ENCODE peak calls at places on chromosomes 5 and 9, in four cellular contexts. One of them, this sample, is unnamed.

GRCh38 chr9:127575875-127576778 is 36.0 kb upstream of the STXBP1 start:
- DNase-seq in neuronal stem cell: no peak
- DNase-seq in IMR-90: no peak
- DNase-seq in H1: no peak
- DNase-seq in this sample: no peak

GRCh38 chr5:55159763-55160492 is at the start of gene GPX8:
- DNase-seq in neuronal stem cell: peak
- DNase-seq in IMR-90: peak
- DNase-seq in H1: no peak
- DNase-seq in this sample: peak

GRCh38 chr9:125398243-125398642 is 136.6 kb downstream of the GAPVD1 start:
- DNase-seq in neuronal stem cell: no peak
- DNase-seq in IMR-90: no peak
- DNase-seq in H1: no peak
- DNase-seq in this sample: no peak

GRCh38 chr5:179278546-179278945 is 66.7 kb downstream of the ADAMTS2 start:
- DNase-seq in neuronal stem cell: no peak
- DNase-seq in IMR-90: no peak
- DNase-seq in H1: no peak
- DNase-seq in this sample: no peak

GRCh38 chr9:104088416-104088815 is 5.7 kb upstream of the SMC2 start:
- DNase-seq in neuronal stem cell: no peak
- DNase-seq in IMR-90: peak
- DNase-seq in H1: no peak
- DNase-seq in this sample: peak

GRCh38 chr9:92988215-92988731 is 41.0 kb downstream of the FGD3 start:
- DNase-seq in neuronal stem cell: no peak
- DNase-seq in IMR-90: no peak
- DNase-seq in H1: no peak
- DNase-seq in this sample: no peak

GRCh38 chr9:87481890-87482855 is 15.5 kb upstream of the DAPK1 start:
- DNase-seq in neuronal stem cell: no peak
- DNase-seq in IMR-90: no peak
- DNase-seq in H1: no peak
- DNase-seq in this sample: no peak

GRCh38 chr9:31799953-31800609 is 584.4 kb upstream of the ACO1 start:
- DNase-seq in neuronal stem cell: peak
- DNase-seq in IMR-90: no peak
- DNase-seq in H1: peak
- DNase-seq in this sample: peak

GRCh38 chr5:14928661-14929060 is 57.1 kb upstream of the ANKH start:
- DNase-seq in neuronal stem cell: no peak
- DNase-seq in IMR-90: peak
- DNase-seq in H1: no peak
- DNase-seq in this sample: no peak

GRCh38 chr5:180595381-180596114 is 4.2 kb upstream of the SCGB3A1 start:
- DNase-seq in neuronal stem cell: no peak
- DNase-seq in IMR-90: no peak
- DNase-seq in H1: no peak
- DNase-seq in this sample: no peak
- H3K4me3 ChIP-seq in neuronal stem cell: peak
- H3K4me3 ChIP-seq in IMR-90: no peak
- H3K4me3 ChIP-seq in H1: no peak
- H3K4me3 ChIP-seq in this sample: no peak

DNA sequence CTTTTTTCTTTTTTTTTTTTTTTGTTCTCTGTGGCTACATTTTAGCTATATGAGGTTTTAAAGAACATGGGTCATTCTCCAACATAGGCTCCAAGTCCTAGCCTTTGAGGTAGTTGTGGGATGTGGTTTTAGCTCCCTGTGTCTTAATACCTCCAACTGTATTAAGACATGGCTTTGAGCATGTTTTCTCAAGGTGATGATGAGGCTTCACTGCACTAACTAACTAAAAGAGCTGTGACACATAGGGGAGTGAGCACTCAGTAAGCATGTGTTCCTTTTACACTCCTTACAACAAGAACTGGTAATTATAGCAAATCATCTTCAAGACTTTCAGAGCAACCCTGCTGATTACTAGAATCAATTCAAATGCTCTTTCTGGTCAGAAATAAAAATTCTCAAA is 333.6 kb upstream of the CCNH start:
- DNase-seq in neuronal stem cell: no peak
- DNase-seq in IMR-90: no peak
- DNase-seq in H1: no peak
- DNase-seq in this sample: no peak
- H2BK15ac ChIP-seq in neuronal stem cell: no peak
- H2BK15ac ChIP-seq in IMR-90: no peak
- H2BK15ac ChIP-seq in H1: no peak
- H2BK15ac ChIP-seq in this sample: no peak

GRCh38 chr5:10704949-10705621 is 55.9 kb downstream of the DAP start:
- DNase-seq in neuronal stem cell: no peak
- DNase-seq in IMR-90: peak
- DNase-seq in H1: no peak
- DNase-seq in this sample: peak

GRCh38 chr5:10707198-10708187 is 53.5 kb downstream of the DAP start:
- DNase-seq in neuronal stem cell: no peak
- DNase-seq in IMR-90: peak
- DNase-seq in H1: no peak
- DNase-seq in this sample: no peak

GRCh38 chr5:10703676-10704075 is 57.4 kb downstream of the DAP start:
- DNase-seq in neuronal stem cell: no peak
- DNase-seq in IMR-90: no peak
- DNase-seq in H1: no peak
- DNase-seq in this sample: no peak

GRCh38 chr5:10706326-10706725 is 54.7 kb downstream of the DAP start:
- DNase-seq in neuronal stem cell: no peak
- DNase-seq in IMR-90: no peak
- DNase-seq in H1: no peak
- DNase-seq in this sample: no peak

DNA sequence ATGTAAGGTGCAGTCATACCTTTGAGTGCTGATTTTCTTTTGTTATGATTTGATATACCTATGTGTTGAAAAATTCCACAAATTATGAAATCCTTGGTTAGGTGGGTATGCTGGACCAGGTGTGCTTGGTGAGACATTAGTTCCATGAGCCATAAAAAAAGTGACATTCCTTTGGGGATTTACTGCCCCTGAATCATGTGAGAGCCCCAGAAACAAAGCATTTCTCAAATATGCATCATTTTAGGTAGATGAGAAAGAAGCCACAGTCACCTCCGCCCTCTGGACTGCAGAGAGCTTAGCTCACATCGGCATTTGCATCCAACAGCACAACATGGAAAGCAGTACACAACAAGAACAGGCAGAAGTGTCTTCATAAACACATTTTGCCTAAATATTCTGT is 55.3 kb downstream of the DAP start:
- DNase-seq in neuronal stem cell: no peak
- DNase-seq in IMR-90: peak
- DNase-seq in H1: no peak
- DNase-seq in this sample: no peak
- H4K91ac ChIP-seq in neuronal stem cell: no peak
- H4K91ac ChIP-seq in IMR-90: peak
- H4K91ac ChIP-seq in H1: no peak
- H4K91ac ChIP-seq in this sample: no peak

DNA sequence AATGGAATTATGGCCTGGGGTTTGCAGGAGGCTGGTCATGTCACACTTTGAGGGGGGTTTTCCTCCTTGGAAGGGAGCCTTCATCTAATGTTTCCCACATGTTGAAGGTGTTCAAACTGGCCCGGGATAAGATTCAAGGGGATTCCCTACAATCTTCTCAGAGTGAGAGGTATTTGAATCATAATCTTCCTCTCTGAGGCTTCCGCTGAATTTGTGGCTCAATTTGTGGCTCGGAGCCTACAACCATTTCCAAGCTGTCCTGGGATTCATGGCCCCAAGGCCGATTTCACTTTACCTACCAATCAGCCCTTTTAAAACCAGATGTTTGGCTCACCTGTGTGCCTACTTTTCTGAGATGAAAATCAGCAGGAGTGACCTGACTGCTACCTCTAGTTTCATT is 3.9 kb downstream of the TNC start:
- DNase-seq in neuronal stem cell: no peak
- DNase-seq in IMR-90: no peak
- DNase-seq in H1: no peak
- DNase-seq in this sample: no peak
- H3K4me3 ChIP-seq in neuronal stem cell: no peak
- H3K4me3 ChIP-seq in IMR-90: no peak
- H3K4me3 ChIP-seq in H1: no peak
- H3K4me3 ChIP-seq in this sample: no peak

GRCh38 chr5:153496835-153497234 is 6.4 kb downstream of the GRIA1 start:
- DNase-seq in neuronal stem cell: no peak
- DNase-seq in IMR-90: peak
- DNase-seq in H1: no peak
- DNase-seq in this sample: peak
- H2BK15ac ChIP-seq in neuronal stem cell: no peak
- H2BK15ac ChIP-seq in IMR-90: peak
- H2BK15ac ChIP-seq in H1: no peak
- H2BK15ac ChIP-seq in this sample: no peak

DNA sequence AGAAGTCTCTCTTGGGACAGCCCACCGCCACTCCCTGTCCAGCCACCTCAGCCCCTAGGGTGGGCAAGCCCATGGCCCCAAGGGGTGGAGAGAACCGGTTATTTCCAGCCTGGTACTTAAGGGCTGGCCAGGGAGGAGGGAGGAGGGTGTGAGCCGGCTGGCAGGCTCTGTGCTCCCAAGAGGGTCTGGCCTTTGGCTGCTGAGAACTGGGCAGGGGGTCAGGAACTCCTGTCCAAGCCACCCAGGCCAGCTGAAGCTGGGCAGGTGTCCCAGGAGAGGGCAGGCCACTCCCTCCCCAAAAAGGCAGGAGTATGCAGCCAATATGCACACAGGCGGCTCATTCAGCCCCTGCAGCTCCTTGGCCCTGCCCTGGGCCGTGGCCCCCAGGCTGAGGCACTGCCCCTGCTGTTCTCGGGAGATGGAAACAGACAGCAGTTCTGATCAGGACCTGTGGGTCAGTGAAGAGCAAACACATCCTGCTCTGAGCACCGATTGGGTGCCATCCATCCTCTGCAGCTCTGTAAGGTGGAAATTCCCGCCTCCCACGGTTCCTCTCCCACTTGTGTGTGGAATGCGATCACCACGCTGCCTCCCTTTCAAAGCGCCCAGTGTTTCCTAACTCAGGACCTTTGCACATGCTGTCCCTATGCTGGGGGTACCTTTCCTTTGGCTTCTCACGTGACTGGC is 17.1 kb upstream of the KIF12 start:
- DNase-seq in neuronal stem cell: no peak
- DNase-seq in IMR-90: no peak
- DNase-seq in H1: no peak
- DNase-seq in this sample: no peak
- H4K91ac ChIP-seq in neuronal stem cell: no peak
- H4K91ac ChIP-seq in IMR-90: no peak
- H4K91ac ChIP-seq in H1: no peak
- H4K91ac ChIP-seq in this sample: no peak

DNA sequence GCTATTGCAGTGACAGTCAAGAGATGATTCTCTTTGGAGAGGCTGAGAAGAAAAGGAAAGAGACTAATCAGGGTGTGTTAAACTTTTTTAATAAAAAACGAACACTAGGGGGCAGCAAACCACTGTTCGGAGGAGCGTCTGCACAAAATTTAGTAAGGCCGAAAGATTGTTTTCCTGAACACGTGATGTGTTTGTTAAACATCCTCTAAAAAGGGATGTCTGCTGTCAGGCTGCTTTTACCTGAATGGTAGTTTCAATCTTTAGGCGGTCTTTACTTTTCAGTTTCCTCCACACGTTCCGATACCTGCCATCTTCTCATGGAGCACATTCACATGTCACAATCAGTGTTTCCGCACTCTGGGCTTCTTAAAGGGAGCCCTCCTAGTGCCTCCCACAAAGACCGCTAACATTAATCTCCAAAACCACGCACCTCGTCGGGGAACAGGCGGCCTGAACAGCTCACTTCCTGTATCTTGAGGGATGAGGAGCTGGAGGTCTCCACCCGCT is 125.2 kb downstream of the GPBP1 start:
- DNase-seq in neuronal stem cell: peak
- DNase-seq in IMR-90: peak
- DNase-seq in H1: no peak
- DNase-seq in this sample: peak
- H3K4me3 ChIP-seq in neuronal stem cell: no peak
- H3K4me3 ChIP-seq in IMR-90: no peak
- H3K4me3 ChIP-seq in H1: no peak
- H3K4me3 ChIP-seq in this sample: no peak

GRCh38 chr5:53426878-53427277 is 53.6 kb upstream of the FST start:
- DNase-seq in neuronal stem cell: no peak
- DNase-seq in IMR-90: no peak
- DNase-seq in H1: no peak
- DNase-seq in this sample: no peak

GRCh38 chr5:53429706-53430105 is 50.7 kb upstream of the FST start:
- DNase-seq in neuronal stem cell: no peak
- DNase-seq in IMR-90: peak
- DNase-seq in H1: no peak
- DNase-seq in this sample: peak

GRCh38 chr5:53426517-53426839 is 54.0 kb upstream of the FST start:
- DNase-seq in neuronal stem cell: no peak
- DNase-seq in IMR-90: no peak
- DNase-seq in H1: no peak
- DNase-seq in this sample: no peak

GRCh38 chr5:53425598-53426516 is 54.6 kb upstream of the FST start:
- DNase-seq in neuronal stem cell: peak
- DNase-seq in IMR-90: no peak
- DNase-seq in H1: peak
- DNase-seq in this sample: no peak

DNA sequence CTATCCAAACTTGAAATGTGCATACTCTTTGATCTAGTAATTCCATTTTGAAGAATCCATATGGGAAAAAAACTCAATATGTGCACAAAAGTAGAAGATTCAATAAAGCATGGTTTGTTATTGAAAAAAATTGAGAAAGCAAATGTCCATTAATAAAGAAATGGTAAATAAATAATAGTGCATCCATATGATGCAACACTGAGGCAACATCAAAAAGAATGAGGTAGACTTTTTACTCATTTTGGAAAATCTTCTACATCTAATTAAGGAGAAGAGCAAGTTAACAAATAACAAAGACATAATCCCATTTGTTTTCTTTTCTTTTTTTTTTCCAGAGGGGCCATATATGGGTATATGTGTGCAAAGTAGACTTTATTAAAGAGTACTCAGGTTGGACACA is 52.5 kb upstream of the FST start:
- DNase-seq in neuronal stem cell: no peak
- DNase-seq in IMR-90: no peak
- DNase-seq in H1: no peak
- DNase-seq in this sample: no peak
- H2BK15ac ChIP-seq in neuronal stem cell: no peak
- H2BK15ac ChIP-seq in IMR-90: no peak
- H2BK15ac ChIP-seq in H1: no peak
- H2BK15ac ChIP-seq in this sample: no peak

DNA sequence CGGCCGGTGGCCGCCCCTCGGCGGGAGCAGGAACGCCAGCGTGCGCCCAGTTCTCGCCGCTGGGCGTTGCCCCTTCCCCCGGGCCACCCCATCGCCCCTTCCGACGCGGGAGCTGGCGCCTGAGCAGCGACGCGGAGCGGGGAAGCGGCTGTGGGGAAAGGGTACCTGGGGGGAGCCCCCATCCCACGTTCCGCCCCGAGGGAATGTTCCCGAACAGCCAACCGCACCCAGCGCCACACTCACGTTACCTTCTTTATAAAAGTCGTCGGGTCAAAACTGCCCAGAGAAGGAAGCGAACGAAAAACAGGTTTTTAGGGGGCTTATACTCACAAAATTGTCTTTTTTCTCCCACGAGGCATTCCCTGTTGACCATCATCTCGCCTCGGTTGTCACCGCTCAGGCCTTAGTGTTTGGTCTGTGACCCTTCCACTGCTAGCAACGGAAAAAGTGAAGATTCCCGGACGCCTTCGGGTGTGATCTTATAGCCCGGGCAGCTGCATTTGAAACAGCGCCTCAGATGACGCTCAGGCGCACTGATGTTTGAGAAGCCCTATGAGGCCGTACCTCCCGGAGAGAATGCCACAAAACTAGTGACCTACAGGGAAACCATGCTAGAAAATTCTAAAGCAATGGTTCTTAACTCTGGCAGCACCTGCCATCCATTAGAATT is 472 bp upstream of the GOLM1 start:
- DNase-seq in neuronal stem cell: peak
- DNase-seq in IMR-90: peak
- DNase-seq in H1: no peak
- DNase-seq in this sample: peak
- H4K91ac ChIP-seq in neuronal stem cell: no peak
- H4K91ac ChIP-seq in IMR-90: no peak
- H4K91ac ChIP-seq in H1: no peak
- H4K91ac ChIP-seq in this sample: no peak

This sample was measured in mesenchymal stem cell.